ENCODE peak calls at places on chromosomes 11 and 22, in eight cellular contexts. One of them, this sample, is unnamed.

GRCh38 chr11:45924036-45924915 is 1.8 kb downstream of the LARGE2 start:
- DNase-seq in choroid plexus epithelial cell: no peak
- DNase-seq in ovary: peak
- DNase-seq in cardiac fibroblast: no peak
- DNase-seq in mucosa of descending colon: no peak
- DNase-seq in astrocyte of the cerebellum: no peak
- DNase-seq in thoracic aorta: no peak
- DNase-seq in AG04450: no peak
- DNase-seq in this sample: no peak

GRCh38 chr11:11243790-11244469 is 109.1 kb downstream of the CSNK2A3 start:
- DNase-seq in mucosa of descending colon: no peak
- DNase-seq in choroid plexus epithelial cell: peak
- DNase-seq in ovary: peak
- DNase-seq in cardiac fibroblast: peak
- DNase-seq in astrocyte of the cerebellum: no peak
- DNase-seq in AG04450: no peak
- DNase-seq in thoracic aorta: no peak
- DNase-seq in this sample: peak

GRCh38 chr22:37485006-37485713 is 1.0 kb downstream of the MFNG start:
- DNase-seq in mucosa of descending colon: peak
- DNase-seq in astrocyte of the cerebellum: no peak
- DNase-seq in ovary: no peak
- DNase-seq in AG04450: no peak
- DNase-seq in choroid plexus epithelial cell: no peak
- DNase-seq in cardiac fibroblast: no peak
- DNase-seq in thoracic aorta: no peak
- DNase-seq in this sample: no peak

GRCh38 chr22:49602481-49602880 is 225.2 kb downstream of the BRD1 start:
- DNase-seq in mucosa of descending colon: peak
- DNase-seq in thoracic aorta: no peak
- DNase-seq in cardiac fibroblast: no peak
- DNase-seq in ovary: no peak
- DNase-seq in AG04450: no peak
- DNase-seq in astrocyte of the cerebellum: no peak
- DNase-seq in choroid plexus epithelial cell: no peak
- DNase-seq in this sample: no peak

GRCh38 chr11:77871855-77872254 is 50.9 kb downstream of the AAMDC start:
- DNase-seq in thoracic aorta: no peak
- DNase-seq in ovary: no peak
- DNase-seq in AG04450: no peak
- DNase-seq in mucosa of descending colon: no peak
- DNase-seq in choroid plexus epithelial cell: no peak
- DNase-seq in cardiac fibroblast: no peak
- DNase-seq in astrocyte of the cerebellum: no peak
- DNase-seq in this sample: no peak

GRCh38 chr11:134532176-134532920 is 120.3 kb upstream of the B3GAT1 start:
- DNase-seq in AG04450: no peak
- DNase-seq in astrocyte of the cerebellum: no peak
- DNase-seq in cardiac fibroblast: no peak
- DNase-seq in choroid plexus epithelial cell: no peak
- DNase-seq in mucosa of descending colon: no peak
- DNase-seq in ovary: no peak
- DNase-seq in thoracic aorta: no peak
- DNase-seq in this sample: no peak

GRCh38 chr11:65546217-65546958 is 11.8 kb downstream of the LTBP3 start:
- DNase-seq in ovary: peak
- DNase-seq in cardiac fibroblast: no peak
- DNase-seq in astrocyte of the cerebellum: no peak
- DNase-seq in mucosa of descending colon: peak
- DNase-seq in AG04450: no peak
- DNase-seq in choroid plexus epithelial cell: no peak
- DNase-seq in thoracic aorta: no peak
- DNase-seq in this sample: no peak

GRCh38 chr11:94193288-94193687 is 64.6 kb downstream of the PANX1 start:
- DNase-seq in astrocyte of the cerebellum: peak
- DNase-seq in AG04450: no peak
- DNase-seq in cardiac fibroblast: peak
- DNase-seq in ovary: no peak
- DNase-seq in thoracic aorta: no peak
- DNase-seq in choroid plexus epithelial cell: no peak
- DNase-seq in mucosa of descending colon: no peak
- DNase-seq in this sample: peak

GRCh38 chr11:18890615-18891014 is 48.6 kb downstream of the MRGPRX1 start:
- DNase-seq in choroid plexus epithelial cell: no peak
- DNase-seq in cardiac fibroblast: no peak
- DNase-seq in AG04450: no peak
- DNase-seq in ovary: no peak
- DNase-seq in thoracic aorta: no peak
- DNase-seq in mucosa of descending colon: no peak
- DNase-seq in astrocyte of the cerebellum: no peak
- DNase-seq in this sample: no peak

GRCh38 chr22:34225278-34225677 is 305.0 kb upstream of the LARGE1 start:
- DNase-seq in mucosa of descending colon: no peak
- DNase-seq in astrocyte of the cerebellum: no peak
- DNase-seq in ovary: no peak
- DNase-seq in thoracic aorta: no peak
- DNase-seq in choroid plexus epithelial cell: no peak
- DNase-seq in cardiac fibroblast: no peak
- DNase-seq in AG04450: no peak
- DNase-seq in this sample: no peak

GRCh38 chr11:108680267-108680666 is 15.4 kb downstream of the DDX10 start:
- DNase-seq in thoracic aorta: no peak
- DNase-seq in ovary: no peak
- DNase-seq in choroid plexus epithelial cell: no peak
- DNase-seq in astrocyte of the cerebellum: no peak
- DNase-seq in mucosa of descending colon: no peak
- DNase-seq in cardiac fibroblast: peak
- DNase-seq in AG04450: peak
- DNase-seq in this sample: peak
- H3K4me3 ChIP-seq in thoracic aorta: no peak
- H3K4me3 ChIP-seq in ovary: no peak
- H3K4me3 ChIP-seq in choroid plexus epithelial cell: no peak
- H3K4me3 ChIP-seq in astrocyte of the cerebellum: no peak
- H3K4me3 ChIP-seq in mucosa of descending colon: no peak
- H3K4me3 ChIP-seq in cardiac fibroblast: no peak
- H3K4me3 ChIP-seq in AG04450: no peak
- H3K4me3 ChIP-seq in this sample: no peak

GRCh38 chr22:36409911-36410756 is 22.4 kb upstream of the MYH9 start:
- DNase-seq in cardiac fibroblast: peak
- DNase-seq in mucosa of descending colon: peak
- DNase-seq in choroid plexus epithelial cell: peak
- DNase-seq in thoracic aorta: peak
- DNase-seq in astrocyte of the cerebellum: peak
- DNase-seq in AG04450: no peak
- DNase-seq in ovary: peak
- DNase-seq in this sample: peak
- TF ChIP-seq CTCF in cardiac fibroblast: no peak
- TF ChIP-seq CTCF in mucosa of descending colon: no peak
- TF ChIP-seq CTCF in choroid plexus epithelial cell: no peak
- TF ChIP-seq CTCF in thoracic aorta: no peak
- TF ChIP-seq CTCF in astrocyte of the cerebellum: peak
- TF ChIP-seq CTCF in AG04450: no peak
- TF ChIP-seq CTCF in ovary: no peak
- TF ChIP-seq CTCF in this sample: no peak

GRCh38 chr22:17334054-17334453 is 35.2 kb upstream of the CECR2 start:
- DNase-seq in mucosa of descending colon: no peak
- DNase-seq in ovary: no peak
- DNase-seq in thoracic aorta: no peak
- DNase-seq in cardiac fibroblast: no peak
- DNase-seq in AG04450: no peak
- DNase-seq in choroid plexus epithelial cell: no peak
- DNase-seq in astrocyte of the cerebellum: no peak
- DNase-seq in this sample: no peak

GRCh38 chr22:17332109-17332508 is 37.2 kb upstream of the CECR2 start:
- DNase-seq in mucosa of descending colon: no peak
- DNase-seq in thoracic aorta: no peak
- DNase-seq in choroid plexus epithelial cell: no peak
- DNase-seq in astrocyte of the cerebellum: no peak
- DNase-seq in ovary: no peak
- DNase-seq in cardiac fibroblast: no peak
- DNase-seq in AG04450: no peak
- DNase-seq in this sample: no peak

GRCh38 chr22:17336061-17336460 is 33.2 kb upstream of the CECR2 start:
- DNase-seq in choroid plexus epithelial cell: no peak
- DNase-seq in AG04450: no peak
- DNase-seq in thoracic aorta: no peak
- DNase-seq in astrocyte of the cerebellum: no peak
- DNase-seq in mucosa of descending colon: no peak
- DNase-seq in ovary: no peak
- DNase-seq in cardiac fibroblast: no peak
- DNase-seq in this sample: no peak

GRCh38 chr22:17337639-17338038 is 31.6 kb upstream of the CECR2 start:
- DNase-seq in AG04450: no peak
- DNase-seq in thoracic aorta: no peak
- DNase-seq in mucosa of descending colon: no peak
- DNase-seq in choroid plexus epithelial cell: no peak
- DNase-seq in ovary: no peak
- DNase-seq in cardiac fibroblast: no peak
- DNase-seq in astrocyte of the cerebellum: no peak
- DNase-seq in this sample: no peak

DNA sequence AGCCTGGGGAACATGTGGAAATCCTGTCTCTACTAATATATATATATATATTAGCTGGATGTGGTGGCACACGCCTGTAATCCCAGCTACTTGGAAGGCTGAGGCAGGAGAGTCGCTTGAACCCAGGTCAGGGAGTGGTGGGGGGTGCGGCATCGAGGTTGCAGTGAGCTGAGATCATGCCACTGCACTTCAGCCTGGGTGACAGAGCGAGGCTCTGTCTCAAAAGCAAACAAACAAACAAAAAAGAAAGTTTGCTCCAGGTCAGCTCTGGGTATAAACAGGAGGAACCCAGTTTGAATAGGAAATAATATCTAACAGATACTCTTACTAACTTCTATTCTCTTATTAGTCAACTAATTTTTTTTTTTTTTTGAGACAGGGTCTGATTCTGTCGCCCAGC is 34.3 kb upstream of the CECR2 start:
- DNase-seq in choroid plexus epithelial cell: no peak
- DNase-seq in astrocyte of the cerebellum: no peak
- DNase-seq in AG04450: no peak
- DNase-seq in cardiac fibroblast: no peak
- DNase-seq in ovary: no peak
- DNase-seq in thoracic aorta: no peak
- DNase-seq in mucosa of descending colon: no peak
- DNase-seq in this sample: no peak
- H3K4me3 ChIP-seq in choroid plexus epithelial cell: no peak
- H3K4me3 ChIP-seq in astrocyte of the cerebellum: no peak
- H3K4me3 ChIP-seq in AG04450: no peak
- H3K4me3 ChIP-seq in cardiac fibroblast: no peak
- H3K4me3 ChIP-seq in ovary: no peak
- H3K4me3 ChIP-seq in thoracic aorta: no peak
- H3K4me3 ChIP-seq in mucosa of descending colon: no peak
- H3K4me3 ChIP-seq in this sample: no peak

GRCh38 chr22:20429254-20430100 is 8.1 kb downstream of the SCARF2 start:
- DNase-seq in mucosa of descending colon: peak
- DNase-seq in choroid plexus epithelial cell: no peak
- DNase-seq in cardiac fibroblast: no peak
- DNase-seq in astrocyte of the cerebellum: no peak
- DNase-seq in thoracic aorta: no peak
- DNase-seq in ovary: no peak
- DNase-seq in AG04450: no peak
- DNase-seq in this sample: no peak

GRCh38 chr22:20431520-20432237 is 5.9 kb downstream of the SCARF2 start:
- DNase-seq in choroid plexus epithelial cell: no peak
- DNase-seq in thoracic aorta: no peak
- DNase-seq in AG04450: no peak
- DNase-seq in cardiac fibroblast: no peak
- DNase-seq in mucosa of descending colon: no peak
- DNase-seq in ovary: no peak
- DNase-seq in astrocyte of the cerebellum: no peak
- DNase-seq in this sample: no peak

GRCh38 chr22:20432244-20432686 is 5.4 kb downstream of the SCARF2 start:
- DNase-seq in ovary: no peak
- DNase-seq in AG04450: no peak
- DNase-seq in cardiac fibroblast: no peak
- DNase-seq in choroid plexus epithelial cell: no peak
- DNase-seq in thoracic aorta: no peak
- DNase-seq in astrocyte of the cerebellum: no peak
- DNase-seq in mucosa of descending colon: no peak
- DNase-seq in this sample: no peak

GRCh38 chr22:20430101-20430640 is 7.5 kb downstream of the SCARF2 start:
- DNase-seq in cardiac fibroblast: no peak
- DNase-seq in mucosa of descending colon: no peak
- DNase-seq in choroid plexus epithelial cell: no peak
- DNase-seq in ovary: no peak
- DNase-seq in thoracic aorta: no peak
- DNase-seq in astrocyte of the cerebellum: no peak
- DNase-seq in AG04450: no peak
- DNase-seq in this sample: no peak

DNA sequence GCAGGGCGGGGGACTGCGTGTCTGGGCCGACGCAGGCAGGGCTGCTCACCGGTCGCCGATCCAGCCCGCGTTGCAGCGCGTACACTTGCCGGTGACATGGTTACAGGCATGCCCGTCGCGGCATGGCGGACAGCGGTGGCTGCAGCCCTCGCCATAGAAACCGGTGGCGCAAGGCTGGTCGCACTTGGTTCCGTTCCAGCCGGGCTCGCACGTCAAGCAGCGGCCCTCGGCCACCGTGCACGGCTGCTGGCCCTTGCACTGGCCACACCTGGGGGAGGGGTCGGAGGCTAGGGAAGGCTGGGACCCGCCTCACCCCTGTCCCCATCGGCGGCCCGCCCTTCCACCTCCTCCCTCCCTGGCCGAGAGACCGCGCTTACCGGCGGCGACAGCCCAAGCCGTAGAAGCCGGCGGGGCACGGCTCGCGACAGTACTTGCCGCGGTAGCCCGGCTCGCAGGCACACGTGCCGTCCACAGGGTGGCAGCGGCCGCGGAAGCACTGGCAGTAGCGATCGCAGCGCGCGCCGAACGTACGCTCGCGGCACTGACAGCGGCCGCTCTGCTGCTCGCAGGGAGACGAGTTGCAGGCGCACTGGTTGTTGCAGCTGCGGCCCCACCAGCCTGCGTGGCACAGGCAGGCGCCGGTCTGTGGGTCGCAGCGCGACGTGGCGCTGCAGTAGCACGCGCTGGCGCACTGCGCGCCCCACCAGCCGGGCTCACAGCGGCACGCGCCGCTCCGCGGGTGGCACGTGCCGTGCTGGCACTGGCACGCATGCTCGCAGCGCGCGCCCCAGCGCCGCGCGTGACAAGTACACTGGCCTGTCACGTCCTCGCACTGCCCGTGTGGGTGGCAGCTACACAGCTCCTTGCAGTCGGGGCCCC is 6.7 kb downstream of the SCARF2 start:
- DNase-seq in thoracic aorta: no peak
- DNase-seq in ovary: no peak
- DNase-seq in choroid plexus epithelial cell: no peak
- DNase-seq in astrocyte of the cerebellum: no peak
- DNase-seq in AG04450: no peak
- DNase-seq in cardiac fibroblast: no peak
- DNase-seq in mucosa of descending colon: peak
- DNase-seq in this sample: peak
- TF ChIP-seq CTCF in thoracic aorta: peak
- TF ChIP-seq CTCF in ovary: no peak
- TF ChIP-seq CTCF in choroid plexus epithelial cell: no peak
- TF ChIP-seq CTCF in astrocyte of the cerebellum: peak
- TF ChIP-seq CTCF in AG04450: peak
- TF ChIP-seq CTCF in cardiac fibroblast: no peak
- TF ChIP-seq CTCF in mucosa of descending colon: no peak
- TF ChIP-seq CTCF in this sample: no peak

GRCh38 chr22:44574581-44575343 is 76.7 kb upstream of the RTL6 start:
- DNase-seq in thoracic aorta: no peak
- DNase-seq in choroid plexus epithelial cell: no peak
- DNase-seq in mucosa of descending colon: no peak
- DNase-seq in AG04450: no peak
- DNase-seq in cardiac fibroblast: peak
- DNase-seq in astrocyte of the cerebellum: no peak
- DNase-seq in ovary: no peak
- DNase-seq in this sample: no peak
- H3K4me3 ChIP-seq in thoracic aorta: no peak
- H3K4me3 ChIP-seq in choroid plexus epithelial cell: no peak
- H3K4me3 ChIP-seq in mucosa of descending colon: no peak
- H3K4me3 ChIP-seq in AG04450: no peak
- H3K4me3 ChIP-seq in cardiac fibroblast: no peak
- H3K4me3 ChIP-seq in astrocyte of the cerebellum: no peak
- H3K4me3 ChIP-seq in ovary: no peak
- H3K4me3 ChIP-seq in this sample: no peak

This sample was measured in fibroblast of villous mesenchyme.